ENCODE peak calls at places on chromosomes 11 and 22, in eight cellular contexts. D, M, R, F, C, X, V and B are unnamed samples.
A peak's percentile ranks its signal among the peaks of the same experiment; 100 is the strongest.

GRCh38 chr22:27913162-27913741 is 5.8 kb downstream of the PITPNB start:
- DNase-seq in D (no peak), M (no peak), R (no peak), F (no peak), C (no peak), X (no peak), V (no peak), B (no peak)

GRCh38 chr22:24005201-24005600 is at the start of gene GSTT4:
- DNase-seq in D (no peak), M (no peak), R (no peak), F (no peak), C (no peak), X (no peak), V (no peak), B (no peak)

GRCh38 chr22:26800858-26801257 is 143.5 kb downstream of the MIAT start:
- DNase-seq in D (no peak), M (no peak), R (peak; percentile 44), F (no peak), C (peak; percentile 79), X (no peak), V (no peak), B (no peak)

GRCh38 chr22:23467721-23468294 is 112.3 kb downstream of the IGLL1 start:
- DNase-seq in D (no peak), M (no peak), R (no peak), F (no peak), C (no peak), X (no peak), V (no peak), B (no peak)

GRCh38 chr11:113806403-113806802 is 26.8 kb downstream of the CLDN25 start:
- DNase-seq in D (peak; percentile 25), M (peak; percentile 12), R (peak; percentile 35), F (peak; percentile 11), C (peak; percentile 70), X (no peak), V (no peak), B (no peak)

GRCh38 chr11:40302669-40303068 is 1156.8 kb downstream of the LRRC4C start:
- DNase-seq in D (no peak), M (no peak), R (no peak), F (no peak), C (no peak), X (no peak), V (no peak), B (no peak)

GRCh38 chr11:116267146-116267545 is 505.6 kb downstream of the BUD13 start:
- DNase-seq in D (no peak), M (no peak), R (no peak), F (no peak), C (no peak), X (no peak), V (no peak), B (no peak)

GRCh38 chr11:6321961-6322362 is 1.7 kb upstream of the CAVIN3 start:
- DNase-seq in D (no peak), M (peak; percentile 52), R (no peak), F (no peak), C (no peak), X (no peak), V (no peak), B (no peak)

GRCh38 chr11:76658651-76659650 is 11.6 kb downstream of the LRRC32 start:
- DNase-seq in D (no peak), M (no peak), R (no peak), F (peak; percentile 4), C (no peak), X (no peak), V (no peak), B (no peak)

GRCh38 chr11:70756341-70756740 is 358.0 kb downstream of the CTTN start:
- DNase-seq in D (no peak), M (no peak), R (no peak), F (no peak), C (no peak), X (no peak), V (no peak), B (no peak)

GRCh38 chr11:6778518-6778917 is 4.3 kb upstream of the OR2AG1 start:
- DNase-seq in D (no peak), M (no peak), R (no peak), F (no peak), C (no peak), X (no peak), V (no peak), B (no peak)

GRCh38 chr22:23180893-23181762 is 819 bp downstream of the BCR start:
- DNase-seq in D (peak; percentile 38), M (no peak), R (peak; percentile 26), F (peak; percentile 22), C (no peak), X (no peak), V (no peak), B (no peak)

GRCh38 chr11:134282121-134283045 is 6.2 kb downstream of the GLB1L3 start:
- DNase-seq in D (peak; percentile 80), M (no peak), R (no peak), F (no peak), C (no peak), X (no peak), V (no peak), B (no peak)

GRCh38 chr11:61847914-61848581 is 19.9 kb downstream of the FADS2 start:
- DNase-seq in D (no peak), M (no peak), R (no peak), F (no peak), C (no peak), X (no peak), V (no peak), B (no peak)

GRCh38 chr11:61846351-61846750 is 18.3 kb downstream of the FADS2 start:
- DNase-seq in D (no peak), M (no peak), R (no peak), F (no peak), C (no peak), X (no peak), V (no peak), B (no peak)

GRCh38 chr11:61842421-61842820 is 14.3 kb downstream of the FADS2 start:
- DNase-seq in D (no peak), M (no peak), R (no peak), F (no peak), C (no peak), X (no peak), V (no peak), B (no peak)

GRCh38 chr11:61841636-61842332 is 13.7 kb downstream of the FADS2 start:
- DNase-seq in D (no peak), M (no peak), R (no peak), F (no peak), C (no peak), X (no peak), V (no peak), B (no peak)

GRCh38 chr11:61844909-61845565 is 16.9 kb downstream of the FADS2 start:
- DNase-seq in D (no peak), M (no peak), R (no peak), F (no peak), C (no peak), X (no peak), V (no peak), B (no peak)
- TF ChIP-seq POLR2A in D (no peak), M (no peak), R (no peak), F (no peak), C (no peak), X (peak; percentile 20), V (no peak), B (no peak)

DNA sequence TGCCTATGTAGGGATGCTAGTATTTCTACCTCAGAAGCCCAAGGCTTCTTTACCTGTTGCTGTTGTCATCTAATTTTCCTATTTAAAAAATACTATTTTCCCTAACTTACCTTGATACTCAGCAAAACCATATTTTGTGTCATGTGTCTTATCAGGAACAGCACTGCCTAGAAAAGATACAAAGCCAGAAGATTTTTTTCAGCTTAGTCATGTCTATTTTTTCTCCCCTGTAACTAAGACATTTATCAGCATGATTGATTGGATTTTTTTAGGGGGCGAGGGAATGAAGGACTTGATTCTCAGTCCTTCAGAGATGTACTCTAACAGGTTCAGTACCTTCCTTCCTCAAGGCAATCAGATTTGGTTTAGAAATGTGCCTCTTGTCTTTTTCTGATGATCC is 3.5 kb upstream of the PIK3IP1 start:
- DNase-seq in D (no peak), M (no peak), R (no peak), F (no peak), C (no peak), X (no peak), V (no peak), B (no peak)
- H3K27ac ChIP-seq in D (peak overlapping the region; percentile 28), M (no peak overlapping the region), R (no peak overlapping the region), F (peak overlapping the region; percentile 77), C (no peak overlapping the region), X (no peak overlapping the region), V (peak overlapping the region; percentile 16), B (peak overlapping the region; percentile 82)

GRCh38 chr11:120647681-120648080 is 136.1 kb downstream of the GRIK4 start:
- DNase-seq in D (no peak), M (no peak), R (no peak), F (no peak), C (no peak), X (no peak), V (no peak), B (no peak)

GRCh38 chr11:120648706-120649250 is 137.2 kb downstream of the GRIK4 start:
- DNase-seq in D (no peak), M (no peak), R (no peak), F (no peak), C (no peak), X (no peak), V (no peak), B (no peak)

GRCh38 chr11:120643254-120643653 is 131.7 kb downstream of the GRIK4 start:
- DNase-seq in D (no peak), M (no peak), R (no peak), F (no peak), C (no peak), X (no peak), V (no peak), B (no peak)

GRCh38 chr11:120645639-120646038 is 134.1 kb downstream of the GRIK4 start:
- DNase-seq in D (no peak), M (no peak), R (no peak), F (no peak), C (peak; percentile 90), X (no peak), V (no peak), B (no peak)

GRCh38 chr11:120646206-120646605 is 134.7 kb downstream of the GRIK4 start:
- DNase-seq in D (no peak), M (no peak), R (no peak), F (no peak), C (no peak), X (no peak), V (no peak), B (no peak)
- TF ChIP-seq CTCF in D (no peak), M (no peak), R (no peak), F (no peak), C (peak; percentile 12), X (no peak), V (no peak), B (no peak)

GRCh38 chr11:95229199-95230053 is 1.6 kb downstream of the SESN3 start:
- DNase-seq in D (peak; percentile 28), M (no peak), R (no peak), F (no peak), C (no peak), X (no peak), V (no peak), B (no peak)

GRCh38 chr11:95231881-95232605 is 1.0 kb upstream of the SESN3 start:
- DNase-seq in D (peak; percentile 79), M (no peak), R (no peak), F (peak; percentile 66), C (peak; percentile 79), X (no peak), V (peak; percentile 46), B (peak; percentile 24)

GRCh38 chr11:95232666-95233065 is 1.7 kb upstream of the SESN3 start:
- DNase-seq in D (no peak), M (no peak), R (no peak), F (no peak), C (no peak), X (no peak), V (no peak), B (no peak)

GRCh38 chr11:95230054-95231034 is 658 bp downstream of the SESN3 start:
- DNase-seq in D (peak; percentile 24), M (no peak), R (no peak), F (peak; percentile 24), C (peak; percentile 66), X (no peak), V (peak; percentile 14), B (no peak)

GRCh38 chr11:95231126-95231880 is at the start of gene SESN3:
- DNase-seq in D (peak; percentile 100), M (peak; percentile 87), R (peak; percentile 96), F (peak; percentile 98), C (peak; percentile 97), X (peak; percentile 93), V (peak; percentile 99), B (peak; percentile 97)
- TF ChIP-seq POLR2A in D (peak; percentile 83), M (no peak), R (peak; percentile 65), F (peak; percentile 65), C (peak; percentile 72), X (peak; percentile 57), V (peak; percentile 81), B (no peak)